ENCODE peak calls at places on chromosomes 16 and 17, in seven cellular contexts. C is GM12878, L is HCT116, H is K562, B is HepG2, Y is H1, V is SK-N-SH. T is an unnamed sample.

GRCh38 chr16:88804173-88804551 is 573 bp downstream of the CDT1 start:
- DNase-seq in V (peak), Y (no peak), H (no peak), B (no peak), L (no peak), C (no peak), T (no peak)

GRCh38 chr16:57959121-57959520 is 11.8 kb downstream of the CNGB1 start:
- DNase-seq in B (no peak), L (no peak), H (no peak), C (no peak), Y (no peak), V (no peak), T (no peak)

GRCh38 chr16:57000271-57001025 is 11.1 kb downstream of the NLRC5 start:
- DNase-seq in B (no peak), H (no peak), L (peak), V (no peak), Y (no peak), C (peak), T (no peak)

GRCh38 chr16:53433930-53434435 is 288 bp upstream of the RBL2 start:
- DNase-seq in Y (no peak), L (peak), C (no peak), B (peak), H (no peak), V (no peak), T (peak)

GRCh38 chr17:64262422-64263260 is at the start of gene TEX2:
- DNase-seq in H (peak), Y (peak), C (no peak), B (peak), V (peak), L (no peak), T (peak)

GRCh38 chr17:17120716-17121115 is 78.5 kb downstream of the MPRIP start:
- DNase-seq in C (no peak), V (peak), L (no peak), H (no peak), B (no peak), Y (no peak), T (no peak)

GRCh38 chr17:37791434-37791833 is 46.6 kb upstream of the HNF1B start:
- DNase-seq in L (no peak), Y (no peak), V (peak), B (peak), H (peak), C (no peak), T (peak)

GRCh38 chr17:15648384-15648783 is 28.9 kb upstream of the FBXW10B start:
- DNase-seq in V (no peak), Y (no peak), L (no peak), B (no peak), C (no peak), H (no peak), T (no peak)

GRCh38 chr17:76493505-76494167 is 7.6 kb downstream of the RHBDF2 start:
- DNase-seq in L (no peak), V (no peak), H (no peak), B (no peak), C (no peak), Y (no peak), T (no peak)

GRCh38 chr16:2474877-2475412 is at the start of gene TBC1D24:
- DNase-seq in C (no peak), H (peak), Y (peak), V (peak), L (peak), B (peak), T (peak)

GRCh38 chr16:22077700-22078313 is 14.5 kb upstream of the VWA3A start:
- DNase-seq in H (peak), Y (peak), V (peak), B (peak), C (no peak), L (peak), T (peak)

GRCh38 chr16:47431960-47432359 is 28.9 kb downstream of the ITFG1 start:
- DNase-seq in V (no peak), C (no peak), H (no peak), L (no peak), B (no peak), Y (no peak), T (no peak)

GRCh38 chr17:56679148-56679766 is 85.8 kb downstream of the NOG start:
- DNase-seq in V (peak), Y (no peak), H (peak), L (peak), C (no peak), B (peak), T (peak)

GRCh38 chr16:3880623-3881498 is at the start of gene CREBBP:
- DNase-seq in V (peak), C (no peak), H (peak), B (peak), Y (peak), L (peak), T (peak)

GRCh38 chr16:57883953-57884654 is 81.8 kb upstream of the KIFC3 start:
- DNase-seq in H (no peak), Y (peak), V (no peak), C (no peak), L (no peak), B (no peak), T (no peak)

GRCh38 chr17:79600071-79600470 is 10.8 kb downstream of the RBFOX3 start:
- DNase-seq in C (no peak), V (no peak), B (no peak), Y (no peak), L (no peak), H (no peak), T (no peak)

GRCh38 chr17:17739388-17740066 is 58.3 kb downstream of the RAI1 start:
- DNase-seq in H (peak), C (no peak), V (peak), L (no peak), Y (no peak), B (no peak), T (no peak)

GRCh38 chr17:79706931-79707382 is 23.8 kb upstream of the ENPP7 start:
- DNase-seq in Y (no peak), B (no peak), L (no peak), H (no peak), V (no peak), C (no peak), T (no peak)

GRCh38 chr16:70331588-70332358 is 14.9 kb upstream of the DDX19A start:
- DNase-seq in Y (no peak), B (no peak), H (no peak), L (no peak), V (no peak), C (no peak), T (peak)

GRCh38 chr17:64125937-64126336 is 4.0 kb downstream of the ERN1 start:
- DNase-seq in L (no peak), V (no peak), Y (no peak), B (no peak), C (no peak), H (no peak), T (no peak)

GRCh38 chr16:14525596-14525995 is 104.5 kb downstream of the PARN start:
- DNase-seq in C (no peak), L (no peak), H (no peak), Y (no peak), V (no peak), B (no peak), T (no peak)

GRCh38 chr16:75385507-75386152 is 47.7 kb downstream of the CFDP1 start:
- DNase-seq in L (peak), H (peak), V (peak), B (peak), C (peak), Y (no peak), T (peak)

GRCh38 chr16:27230562-27230991 is 27.3 kb downstream of the KDM8 start:
- DNase-seq in B (no peak), C (no peak), Y (no peak), H (no peak), L (no peak), V (no peak), T (no peak)

GRCh38 chr17:29124135-29124930 is 55.9 kb downstream of the MYO18A start:
- DNase-seq in V (peak), L (no peak), Y (peak), H (peak), B (peak), C (no peak), T (peak)

GRCh38 chr17:7192271-7192937 is 13.2 kb upstream of the ASGR1 start:
- DNase-seq in Y (no peak), C (no peak), V (no peak), L (no peak), H (no peak), B (no peak), T (no peak)
- TF ChIP-seq JUND in Y (no peak), C (no peak), V (no peak), L (no peak), H (no peak), B (no peak), T (no peak)

DNA sequence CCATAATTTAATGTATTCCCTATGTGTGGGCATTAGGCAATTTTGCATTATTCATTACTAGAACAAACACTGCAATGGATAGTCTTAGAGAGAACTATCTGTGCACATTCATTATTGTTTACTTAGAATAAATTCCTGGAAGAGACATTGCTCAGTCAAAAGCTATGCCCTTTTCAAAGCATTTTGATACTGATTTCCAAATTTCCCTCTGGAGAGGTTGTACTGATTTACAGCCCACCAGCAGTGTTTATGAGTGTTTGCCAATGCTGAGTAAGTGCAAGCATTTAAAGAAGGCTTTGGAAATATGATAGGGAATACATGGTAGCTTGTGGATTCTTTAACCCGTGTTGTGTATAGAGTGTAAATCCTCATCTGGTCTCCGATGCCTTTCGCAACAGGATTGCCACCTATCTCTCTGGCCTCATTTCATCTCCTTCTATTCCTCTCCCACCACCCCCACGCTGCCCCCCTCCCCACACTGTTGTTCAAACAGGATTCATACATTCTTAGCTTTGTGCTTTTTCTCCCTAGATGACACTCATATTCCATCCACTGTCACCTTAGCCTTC is 33.4 kb upstream of the MMD start:
- DNase-seq in V (no peak), B (peak), H (no peak), L (no peak), C (no peak), Y (no peak), T (no peak)
- TF ChIP-seq JUND in V (no peak), B (no peak), H (no peak), L (no peak), C (no peak), Y (no peak), T (no peak)

DNA sequence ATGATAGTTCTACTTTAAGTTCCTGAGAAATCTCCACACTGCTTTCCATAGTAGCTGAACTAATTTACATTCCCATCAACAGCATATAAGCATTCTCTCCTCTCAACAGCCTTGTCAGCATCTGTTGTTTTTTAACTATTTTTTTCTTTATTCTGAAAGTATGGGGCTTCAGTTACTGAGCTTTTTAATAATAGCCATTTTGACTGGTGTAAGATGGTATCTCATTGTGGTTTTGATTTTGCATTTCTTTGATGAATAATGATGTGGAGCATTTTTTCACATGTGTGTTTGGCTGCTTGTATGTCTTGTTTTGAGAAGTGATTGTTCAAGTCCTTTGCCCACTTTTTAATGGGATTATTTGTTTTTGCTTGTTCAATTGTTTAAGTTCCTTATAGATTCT is 2.4 kb downstream of the KRTAP2-2 start:
- DNase-seq in L (no peak), H (no peak), V (no peak), Y (no peak), C (no peak), B (no peak), T (no peak)
- TF ChIP-seq JUND in L (no peak), H (no peak), V (no peak), Y (no peak), C (no peak), B (no peak), T (no peak)

DNA sequence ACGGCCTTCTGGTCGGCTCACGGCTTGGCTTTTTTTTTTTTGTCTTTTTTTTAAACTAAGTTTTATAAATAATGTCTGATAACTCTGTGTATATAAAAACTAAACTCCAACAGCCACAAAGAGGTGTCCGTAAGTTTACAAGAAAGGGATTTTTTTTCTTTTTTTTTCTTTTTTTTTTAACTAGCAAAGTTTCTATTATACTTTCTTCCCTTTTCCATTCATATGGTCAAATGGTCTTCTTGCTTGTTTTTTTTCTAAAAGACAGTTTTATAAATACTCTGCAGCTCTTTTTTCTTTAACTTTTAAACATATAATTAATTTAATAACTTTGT is 3.5 kb upstream of the SIRT7 start:
- DNase-seq in C (no peak), B (no peak), L (no peak), Y (no peak), V (no peak), H (no peak), T (no peak)
- TF ChIP-seq JUND in C (no peak), B (no peak), L (no peak), Y (no peak), V (no peak), H (no peak), T (no peak)